ENCODE peak calls at places on chromosomes 16 and 17, in ten cellular contexts. N is cerebellum, A is substantia nigra, T is mucosa of gallbladder, L is GM10248, G is heart left ventricle, S is T-helper 1 cell, V is GM13977, U is SJSA1, Q is fibroblast of villous mesenchyme. C is an unnamed sample.

GRCh38 chr17:43545383-43545632 is 832 bp downstream of the ETV4 start:
- DNase-seq in N (peak), A (no peak), T (no peak), L (peak), G (no peak), S (peak), V (no peak), U (no peak), Q (peak), C (peak)

GRCh38 chr16:24996731-24997130 is 18.4 kb downstream of the ARHGAP17 start:
- DNase-seq in N (no peak), A (no peak), T (no peak), L (no peak), G (no peak), S (no peak), V (no peak), U (no peak), Q (no peak), C (no peak)

GRCh38 chr16:57446530-57447141 is 549 bp downstream of the CIAPIN1 start:
- DNase-seq in N (peak), A (no peak), T (no peak), L (peak), G (peak), S (peak), V (peak), U (no peak), Q (peak), C (peak)

GRCh38 chr17:38550661-38551060 is 55.1 kb downstream of the SRCIN1 start:
- DNase-seq in N (peak), A (no peak), T (no peak), L (no peak), G (peak), S (no peak), V (no peak), U (peak), Q (peak), C (no peak)

GRCh38 chr16:29256501-29256981 is 150.0 kb downstream of the NPIPB11 start:
- DNase-seq in N (no peak), A (no peak), T (no peak), L (no peak), G (no peak), S (no peak), V (no peak), U (no peak), Q (no peak), C (no peak)

GRCh38 chr17:6786618-6787017 is 10.6 kb downstream of the FBXO39 start:
- DNase-seq in N (no peak), A (no peak), T (no peak), L (no peak), G (no peak), S (no peak), V (no peak), U (no peak), Q (peak), C (no peak)

GRCh38 chr16:66402591-66403230 is 24.4 kb upstream of the BEAN1 start:
- DNase-seq in N (no peak), A (no peak), T (no peak), L (no peak), G (no peak), S (no peak), V (no peak), U (peak), Q (no peak), C (no peak)

GRCh38 chr16:30985401-30986128 is 558 bp downstream of the HSD3B7 start:
- DNase-seq in N (peak), A (no peak), T (peak), L (no peak), G (no peak), S (no peak), V (no peak), U (no peak), Q (no peak), C (peak)

GRCh38 chr16:78529881-78530280 is 430.4 kb downstream of the WWOX start:
- DNase-seq in N (no peak), A (no peak), T (no peak), L (no peak), G (no peak), S (no peak), V (no peak), U (no peak), Q (no peak), C (no peak)

GRCh38 chr16:85195884-85196816 is 83.9 kb upstream of the CIBAR2 start:
- DNase-seq in N (no peak), A (no peak), T (no peak), L (no peak), G (no peak), S (no peak), V (no peak), U (no peak), Q (no peak), C (peak)

GRCh38 chr17:58591455-58591854 is 77.0 kb upstream of the MTMR4 start:
- DNase-seq in N (no peak), A (no peak), T (no peak), L (no peak), G (no peak), S (no peak), V (no peak), U (no peak), Q (no peak), C (no peak)

GRCh38 chr17:79435962-79436361 is 174.9 kb downstream of the RBFOX3 start:
- DNase-seq in N (no peak), A (no peak), T (no peak), L (no peak), G (no peak), S (no peak), V (no peak), U (no peak), Q (no peak), C (no peak)

GRCh38 chr16:12330977-12331376 is 354.4 kb downstream of the SNX29 start:
- DNase-seq in N (peak), A (no peak), T (no peak), L (no peak), G (peak), S (no peak), V (no peak), U (no peak), Q (no peak), C (no peak)

GRCh38 chr17:82049106-82049505 is 2.5 kb downstream of the RFNG start:
- DNase-seq in N (no peak), A (no peak), T (no peak), L (no peak), G (no peak), S (no peak), V (no peak), U (no peak), Q (no peak), C (no peak)

C was measured in left colon.